ENCODE peak calls at places on chromosomes 11 and 22, in ten cellular contexts. One of them, this sample, is unnamed.
A peak's percentile ranks its signal among the peaks of the same experiment; 100 is the strongest.

GRCh38 chr11:36361901-36362391 is 65.9 kb downstream of the PRR5L start:
- DNase-seq in breast epithelium: no peak
- DNase-seq in H1: peak; percentile 48
- DNase-seq in left ventricle myocardium inferior: no peak
- DNase-seq in hepatocyte: peak; percentile 72
- DNase-seq in cardiac muscle cell: no peak
- DNase-seq in ascending aorta: peak; percentile 74
- DNase-seq in colonic mucosa: no peak
- DNase-seq in prostate gland: no peak
- DNase-seq in tibial artery: peak; percentile 63
- DNase-seq in this sample: peak; percentile 66

GRCh38 chr11:72676874-72677341 is 2.7 kb upstream of the PDE2A start:
- DNase-seq in prostate gland: peak; percentile 36
- DNase-seq in hepatocyte: peak; percentile 86
- DNase-seq in left ventricle myocardium inferior: peak; percentile 58
- DNase-seq in cardiac muscle cell: peak; percentile 93
- DNase-seq in colonic mucosa: peak; percentile 45
- DNase-seq in H1: peak; percentile 94
- DNase-seq in breast epithelium: peak; percentile 36
- DNase-seq in ascending aorta: no peak
- DNase-seq in tibial artery: peak; percentile 58
- DNase-seq in this sample: no peak

GRCh38 chr11:4886186-4886585 is 4.5 kb downstream of the OR51T1 start:
- DNase-seq in hepatocyte: no peak
- DNase-seq in breast epithelium: no peak
- DNase-seq in H1: no peak
- DNase-seq in prostate gland: no peak
- DNase-seq in tibial artery: no peak
- DNase-seq in left ventricle myocardium inferior: no peak
- DNase-seq in cardiac muscle cell: no peak
- DNase-seq in colonic mucosa: no peak
- DNase-seq in ascending aorta: no peak
- DNase-seq in this sample: no peak

GRCh38 chr11:3121931-3122774 is 43.0 kb downstream of the OSBPL5 start:
- DNase-seq in left ventricle myocardium inferior: peak; percentile 15
- DNase-seq in tibial artery: peak; percentile 27
- DNase-seq in hepatocyte: no peak
- DNase-seq in H1: no peak
- DNase-seq in cardiac muscle cell: no peak
- DNase-seq in breast epithelium: no peak
- DNase-seq in colonic mucosa: no peak
- DNase-seq in prostate gland: no peak
- DNase-seq in ascending aorta: peak; percentile 61
- DNase-seq in this sample: peak; percentile 65

GRCh38 chr11:105937738-105938137 is 84.3 kb downstream of the MSANTD4 start:
- DNase-seq in prostate gland: no peak
- DNase-seq in colonic mucosa: no peak
- DNase-seq in ascending aorta: no peak
- DNase-seq in hepatocyte: peak; percentile 10
- DNase-seq in tibial artery: no peak
- DNase-seq in breast epithelium: no peak
- DNase-seq in H1: no peak
- DNase-seq in left ventricle myocardium inferior: no peak
- DNase-seq in cardiac muscle cell: no peak
- DNase-seq in this sample: no peak

GRCh38 chr11:117431436-117431835 is 103.8 kb downstream of the CEP164 start:
- DNase-seq in breast epithelium: no peak
- DNase-seq in prostate gland: no peak
- DNase-seq in H1: no peak
- DNase-seq in left ventricle myocardium inferior: no peak
- DNase-seq in tibial artery: no peak
- DNase-seq in hepatocyte: no peak
- DNase-seq in colonic mucosa: no peak
- DNase-seq in cardiac muscle cell: no peak
- DNase-seq in ascending aorta: no peak
- DNase-seq in this sample: no peak

GRCh38 chr11:93613432-93613831 is 48.0 kb upstream of the CEP295 start:
- DNase-seq in left ventricle myocardium inferior: no peak
- DNase-seq in breast epithelium: no peak
- DNase-seq in prostate gland: no peak
- DNase-seq in H1: no peak
- DNase-seq in colonic mucosa: no peak
- DNase-seq in tibial artery: no peak
- DNase-seq in hepatocyte: no peak
- DNase-seq in ascending aorta: no peak
- DNase-seq in cardiac muscle cell: no peak
- DNase-seq in this sample: no peak

GRCh38 chr11:108672113-108672512 is 7.2 kb downstream of the DDX10 start:
- DNase-seq in H1: no peak
- DNase-seq in tibial artery: no peak
- DNase-seq in prostate gland: no peak
- DNase-seq in hepatocyte: no peak
- DNase-seq in left ventricle myocardium inferior: no peak
- DNase-seq in breast epithelium: no peak
- DNase-seq in cardiac muscle cell: peak; percentile 60
- DNase-seq in colonic mucosa: no peak
- DNase-seq in ascending aorta: no peak
- DNase-seq in this sample: no peak

GRCh38 chr11:129331217-129331616 is 44.4 kb upstream of the BARX2 start:
- DNase-seq in colonic mucosa: peak; percentile 73
- DNase-seq in tibial artery: no peak
- DNase-seq in prostate gland: no peak
- DNase-seq in hepatocyte: peak; percentile 35
- DNase-seq in breast epithelium: no peak
- DNase-seq in left ventricle myocardium inferior: no peak
- DNase-seq in ascending aorta: no peak
- DNase-seq in cardiac muscle cell: no peak
- DNase-seq in H1: no peak
- DNase-seq in this sample: no peak

GRCh38 chr22:47691152-47691895 is 928.9 kb downstream of the TBC1D22A start:
- DNase-seq in tibial artery: no peak
- DNase-seq in ascending aorta: no peak
- DNase-seq in left ventricle myocardium inferior: no peak
- DNase-seq in prostate gland: no peak
- DNase-seq in hepatocyte: no peak
- DNase-seq in colonic mucosa: no peak
- DNase-seq in cardiac muscle cell: no peak
- DNase-seq in breast epithelium: no peak
- DNase-seq in H1: peak; percentile 22
- DNase-seq in this sample: no peak
- H3K9me3 ChIP-seq in tibial artery: no peaks in the 10 kb centered on the region
- H3K9me3 ChIP-seq in ascending aorta: no peaks in the 10 kb centered on the region
- H3K9me3 ChIP-seq in left ventricle myocardium inferior: no peaks in the 10 kb centered on the region
- H3K9me3 ChIP-seq in prostate gland: no peaks in the 10 kb centered on the region
- H3K9me3 ChIP-seq in hepatocyte: no peaks in the 10 kb centered on the region
- H3K9me3 ChIP-seq in colonic mucosa: no peaks in the 10 kb centered on the region
- H3K9me3 ChIP-seq in cardiac muscle cell: no peaks in the 10 kb centered on the region
- H3K9me3 ChIP-seq in breast epithelium: no peaks in the 10 kb centered on the region
- H3K9me3 ChIP-seq in H1: peaks cover 3% of the 10 kb centered on the region
- H3K9me3 ChIP-seq in this sample: no peaks in the 10 kb centered on the region

GRCh38 chr22:48546653-48547424 is 1280.8 kb downstream of the BRD1 start:
- DNase-seq in breast epithelium: no peak
- DNase-seq in hepatocyte: no peak
- DNase-seq in left ventricle myocardium inferior: no peak
- DNase-seq in tibial artery: no peak
- DNase-seq in prostate gland: no peak
- DNase-seq in H1: no peak
- DNase-seq in cardiac muscle cell: no peak
- DNase-seq in colonic mucosa: no peak
- DNase-seq in ascending aorta: no peak
- DNase-seq in this sample: no peak
- H3K9me3 ChIP-seq in breast epithelium: no peaks in the 10 kb centered on the region
- H3K9me3 ChIP-seq in hepatocyte: no peaks in the 10 kb centered on the region
- H3K9me3 ChIP-seq in left ventricle myocardium inferior: no peaks in the 10 kb centered on the region
- H3K9me3 ChIP-seq in tibial artery: no peaks in the 10 kb centered on the region
- H3K9me3 ChIP-seq in prostate gland: no peaks in the 10 kb centered on the region
- H3K9me3 ChIP-seq in H1: no peaks in the 10 kb centered on the region
- H3K9me3 ChIP-seq in cardiac muscle cell: no peaks in the 10 kb centered on the region
- H3K9me3 ChIP-seq in colonic mucosa: no peaks in the 10 kb centered on the region
- H3K9me3 ChIP-seq in ascending aorta: no peaks in the 10 kb centered on the region
- H3K9me3 ChIP-seq in this sample: no peaks in the 10 kb centered on the region

GRCh38 chr11:70756341-70756740 is 358.0 kb downstream of the CTTN start:
- DNase-seq in colonic mucosa: no peak
- DNase-seq in tibial artery: no peak
- DNase-seq in H1: no peak
- DNase-seq in breast epithelium: no peak
- DNase-seq in left ventricle myocardium inferior: no peak
- DNase-seq in cardiac muscle cell: no peak
- DNase-seq in prostate gland: no peak
- DNase-seq in ascending aorta: no peak
- DNase-seq in hepatocyte: no peak
- DNase-seq in this sample: no peak

GRCh38 chr11:70756756-70757155 is 358.4 kb downstream of the CTTN start:
- DNase-seq in tibial artery: no peak
- DNase-seq in prostate gland: no peak
- DNase-seq in cardiac muscle cell: no peak
- DNase-seq in left ventricle myocardium inferior: no peak
- DNase-seq in H1: no peak
- DNase-seq in hepatocyte: no peak
- DNase-seq in breast epithelium: no peak
- DNase-seq in colonic mucosa: no peak
- DNase-seq in ascending aorta: no peak
- DNase-seq in this sample: no peak

GRCh38 chr11:70757241-70757640 is 358.9 kb downstream of the CTTN start:
- DNase-seq in breast epithelium: no peak
- DNase-seq in ascending aorta: no peak
- DNase-seq in colonic mucosa: no peak
- DNase-seq in tibial artery: no peak
- DNase-seq in hepatocyte: no peak
- DNase-seq in prostate gland: no peak
- DNase-seq in H1: no peak
- DNase-seq in cardiac muscle cell: no peak
- DNase-seq in left ventricle myocardium inferior: no peak
- DNase-seq in this sample: no peak

GRCh38 chr11:70758206-70758605 is 359.9 kb downstream of the CTTN start:
- DNase-seq in colonic mucosa: no peak
- DNase-seq in cardiac muscle cell: no peak
- DNase-seq in prostate gland: no peak
- DNase-seq in left ventricle myocardium inferior: no peak
- DNase-seq in ascending aorta: no peak
- DNase-seq in tibial artery: no peak
- DNase-seq in hepatocyte: no peak
- DNase-seq in breast epithelium: no peak
- DNase-seq in H1: no peak
- DNase-seq in this sample: no peak

DNA sequence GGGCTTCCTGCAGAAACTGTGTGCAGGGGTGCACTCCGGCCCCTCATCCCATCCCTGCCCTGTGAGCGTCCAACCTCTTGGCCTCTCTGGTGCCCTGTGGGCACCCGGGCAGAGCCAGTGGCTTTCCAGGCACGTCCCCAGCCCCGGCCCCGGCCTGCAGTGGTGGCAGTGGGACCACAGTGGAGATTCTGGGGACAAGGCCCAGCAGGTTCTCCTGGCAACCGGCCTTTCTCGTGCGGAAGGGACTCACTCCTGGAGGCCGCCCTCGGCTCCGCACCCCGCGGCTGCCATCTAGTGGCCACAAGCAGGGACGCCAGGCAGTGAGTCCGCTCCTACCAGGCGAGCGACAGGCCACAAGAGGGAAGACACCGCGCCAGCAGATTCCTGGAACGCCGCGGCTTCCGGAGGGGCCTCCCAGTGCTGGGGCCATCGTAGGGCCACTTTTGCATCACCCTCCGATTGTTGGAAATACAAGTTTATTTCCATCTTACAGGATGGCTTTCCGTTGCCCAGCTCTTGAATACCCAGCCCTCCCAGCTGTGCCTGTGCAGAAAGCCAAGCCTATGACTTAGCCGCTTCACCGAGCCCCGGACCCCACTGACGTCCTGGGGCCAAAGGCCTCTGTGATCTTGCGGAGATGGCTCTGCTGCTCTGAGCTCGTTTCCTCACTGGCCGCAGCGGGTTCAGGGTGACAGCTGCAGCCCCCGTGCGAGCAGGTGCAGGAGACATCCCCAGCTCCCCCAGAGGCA is 357.3 kb downstream of the CTTN start:
- DNase-seq in cardiac muscle cell: peak; percentile 83
- DNase-seq in left ventricle myocardium inferior: peak; percentile 73
- DNase-seq in H1: peak; percentile 91
- DNase-seq in hepatocyte: peak; percentile 86
- DNase-seq in tibial artery: peak; percentile 55
- DNase-seq in prostate gland: peak; percentile 73
- DNase-seq in ascending aorta: no peak
- DNase-seq in breast epithelium: peak; percentile 62
- DNase-seq in colonic mucosa: peak; percentile 75
- DNase-seq in this sample: no peak
- H3K9me3 ChIP-seq in cardiac muscle cell: no peaks in the 10 kb centered on the region
- H3K9me3 ChIP-seq in left ventricle myocardium inferior: peaks cover 12% of the 10 kb centered on the region
- H3K9me3 ChIP-seq in H1: peaks cover 11% of the 10 kb centered on the region
- H3K9me3 ChIP-seq in hepatocyte: peaks cover 8% of the 10 kb centered on the region
- H3K9me3 ChIP-seq in tibial artery: peaks cover 4% of the 10 kb centered on the region
- H3K9me3 ChIP-seq in prostate gland: no peaks in the 10 kb centered on the region
- H3K9me3 ChIP-seq in ascending aorta: no peaks in the 10 kb centered on the region
- H3K9me3 ChIP-seq in breast epithelium: peaks cover 6% of the 10 kb centered on the region
- H3K9me3 ChIP-seq in colonic mucosa: no peaks in the 10 kb centered on the region
- H3K9me3 ChIP-seq in this sample: peaks cover 9% of the 10 kb centered on the region

GRCh38 chr11:128057786-128058395 is 529.5 kb downstream of the ETS1 start:
- DNase-seq in tibial artery: no peak
- DNase-seq in ascending aorta: no peak
- DNase-seq in cardiac muscle cell: no peak
- DNase-seq in hepatocyte: no peak
- DNase-seq in H1: no peak
- DNase-seq in colonic mucosa: no peak
- DNase-seq in left ventricle myocardium inferior: no peak
- DNase-seq in prostate gland: no peak
- DNase-seq in breast epithelium: no peak
- DNase-seq in this sample: no peak
- H3K9me3 ChIP-seq in tibial artery: no peaks in the 10 kb centered on the region
- H3K9me3 ChIP-seq in ascending aorta: no peaks in the 10 kb centered on the region
- H3K9me3 ChIP-seq in cardiac muscle cell: no peaks in the 10 kb centered on the region
- H3K9me3 ChIP-seq in hepatocyte: no peaks in the 10 kb centered on the region
- H3K9me3 ChIP-seq in H1: no peaks in the 10 kb centered on the region
- H3K9me3 ChIP-seq in colonic mucosa: no peaks in the 10 kb centered on the region
- H3K9me3 ChIP-seq in left ventricle myocardium inferior: no peaks in the 10 kb centered on the region
- H3K9me3 ChIP-seq in prostate gland: no peaks in the 10 kb centered on the region
- H3K9me3 ChIP-seq in breast epithelium: no peaks in the 10 kb centered on the region
- H3K9me3 ChIP-seq in this sample: no peaks in the 10 kb centered on the region

DNA sequence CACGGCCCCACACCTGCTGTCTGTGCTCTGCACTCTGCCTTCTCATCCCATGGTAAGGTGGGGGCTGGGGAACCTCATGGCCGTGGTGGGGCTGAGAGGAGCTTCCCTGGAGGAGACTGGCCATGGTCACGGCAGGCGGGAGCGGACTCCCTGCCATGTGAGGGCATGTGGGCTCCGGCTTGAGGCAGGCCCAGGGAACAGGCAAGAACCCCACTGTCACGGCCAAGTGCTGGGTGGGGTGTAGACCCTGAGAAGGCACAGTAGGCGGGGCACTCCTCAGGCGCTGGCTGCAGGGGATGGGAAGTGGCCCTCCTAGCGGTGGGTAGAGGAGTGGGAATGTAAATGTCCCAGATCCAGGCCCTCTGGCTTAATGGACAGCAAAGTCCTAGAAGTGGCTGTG is 1262.7 kb downstream of the BRD1 start:
- DNase-seq in tibial artery: no peak
- DNase-seq in H1: no peak
- DNase-seq in hepatocyte: no peak
- DNase-seq in colonic mucosa: no peak
- DNase-seq in breast epithelium: no peak
- DNase-seq in cardiac muscle cell: no peak
- DNase-seq in prostate gland: no peak
- DNase-seq in ascending aorta: no peak
- DNase-seq in left ventricle myocardium inferior: no peak
- DNase-seq in this sample: no peak
- H3K9me3 ChIP-seq in tibial artery: no peaks in the 10 kb centered on the region
- H3K9me3 ChIP-seq in H1: no peaks in the 10 kb centered on the region
- H3K9me3 ChIP-seq in hepatocyte: no peaks in the 10 kb centered on the region
- H3K9me3 ChIP-seq in colonic mucosa: no peaks in the 10 kb centered on the region
- H3K9me3 ChIP-seq in breast epithelium: no peaks in the 10 kb centered on the region
- H3K9me3 ChIP-seq in cardiac muscle cell: no peaks in the 10 kb centered on the region
- H3K9me3 ChIP-seq in prostate gland: no peaks in the 10 kb centered on the region
- H3K9me3 ChIP-seq in ascending aorta: no peaks in the 10 kb centered on the region
- H3K9me3 ChIP-seq in left ventricle myocardium inferior: peaks cover 6% of the 10 kb centered on the region
- H3K9me3 ChIP-seq in this sample: no peaks in the 10 kb centered on the region

GRCh38 chr22:49255741-49256318 is 571.8 kb downstream of the BRD1 start:
- DNase-seq in cardiac muscle cell: no peak
- DNase-seq in H1: no peak
- DNase-seq in prostate gland: no peak
- DNase-seq in colonic mucosa: no peak
- DNase-seq in left ventricle myocardium inferior: no peak
- DNase-seq in ascending aorta: peak; percentile 45
- DNase-seq in hepatocyte: no peak
- DNase-seq in tibial artery: peak; percentile 5
- DNase-seq in breast epithelium: no peak
- DNase-seq in this sample: peak; percentile 70
- H3K9me3 ChIP-seq in cardiac muscle cell: no peaks in the 10 kb centered on the region
- H3K9me3 ChIP-seq in H1: peaks cover 5% of the 10 kb centered on the region
- H3K9me3 ChIP-seq in prostate gland: no peaks in the 10 kb centered on the region
- H3K9me3 ChIP-seq in colonic mucosa: no peaks in the 10 kb centered on the region
- H3K9me3 ChIP-seq in left ventricle myocardium inferior: no peaks in the 10 kb centered on the region
- H3K9me3 ChIP-seq in ascending aorta: no peaks in the 10 kb centered on the region
- H3K9me3 ChIP-seq in hepatocyte: no peaks in the 10 kb centered on the region
- H3K9me3 ChIP-seq in tibial artery: peaks cover 2% of the 10 kb centered on the region
- H3K9me3 ChIP-seq in breast epithelium: peaks cover 4% of the 10 kb centered on the region
- H3K9me3 ChIP-seq in this sample: no peaks in the 10 kb centered on the region

This sample was measured in suprapubic skin.